ENCODE peak calls at places on chromosomes 12 and 14, in four cellular contexts. D is RWPE1, A is EH, X is NCI-H2171 treated with DMSO at 0.1 percent for 48 hours. B is an unnamed sample.

GRCh38 chr12:28110329-28110728 is 79.9 kb upstream of the CCDC91 start:
- DNase-seq in D (no peak), A (no peak), X (no peak), B (no peak)

GRCh38 chr12:62813031-62813829 is 121.7 kb downstream of the PPM1H start:
- DNase-seq in D (peak), A (peak), X (peak), B (peak)

GRCh38 chr12:4044736-4045432 is 171.7 kb upstream of the PARP11 start:
- DNase-seq in D (no peak), A (no peak), X (no peak), B (no peak)

GRCh38 chr12:122104844-122105243 is 26.3 kb downstream of the MLXIP start:
- DNase-seq in D (no peak), A (no peak), X (no peak), B (no peak)

GRCh38 chr12:3421191-3421590 is 69.8 kb upstream of the PRMT8 start:
- DNase-seq in D (no peak), A (no peak), X (no peak), B (no peak)

GRCh38 chr12:51028126-51028810 is 2.1 kb upstream of the SLC11A2 start:
- DNase-seq in D (no peak), A (peak), X (peak), B (peak)

GRCh38 chr12:40063424-40063823 is 42.5 kb downstream of the SLC2A13 start:
- DNase-seq in D (no peak), A (no peak), X (peak), B (no peak)

GRCh38 chr12:116454950-116455447 is 104.2 kb upstream of the MAP1LC3B2 start:
- DNase-seq in D (peak), A (peak), X (no peak), B (peak)

GRCh38 chr14:85425507-85425906 is 104.4 kb upstream of the FLRT2 start:
- DNase-seq in D (no peak), A (no peak), X (no peak), B (no peak)

GRCh38 chr12:52203126-52203921 is 11.5 kb upstream of the KRT80 start:
- DNase-seq in D (no peak), A (peak), X (peak), B (peak)

GRCh38 chr14:79281244-79282199 is 929.8 kb downstream of the DIO2 start:
- DNase-seq in D (no peak), A (peak), X (peak), B (no peak)

GRCh38 chr12:10272466-10272865 is 35.2 kb upstream of the KLRD1 start:
- DNase-seq in D (no peak), A (no peak), X (no peak), B (no peak)

GRCh38 chr12:19042196-19042595 is 87.3 kb upstream of the PLEKHA5 start:
- DNase-seq in D (no peak), A (no peak), X (no peak), B (no peak)

GRCh38 chr12:19397534-19397933 is 41.8 kb upstream of the AEBP2 start:
- DNase-seq in D (peak), A (peak), X (no peak), B (peak)

GRCh38 chr14:86305058-86305457 is 775.1 kb downstream of the FLRT2 start:
- DNase-seq in D (no peak), A (no peak), X (no peak), B (no peak)

GRCh38 chr12:89345830-89346740 is 6.2 kb downstream of the DUSP6 start:
- DNase-seq in D (no peak), A (peak), X (peak), B (no peak)

GRCh38 chr12:54997914-54998507 is 13.4 kb upstream of the TESPA1 start:
- DNase-seq in D (no peak), A (no peak), X (peak), B (no peak)

GRCh38 chr12:65765436-65765813 is 58.9 kb upstream of the HMGA2 start:
- DNase-seq in D (peak), A (peak), X (no peak), B (no peak)

GRCh38 chr12:124369055-124369900 is 74.4 kb downstream of the RFLNA start:
- DNase-seq in D (no peak), A (peak), X (no peak), B (no peak)

GRCh38 chr12:118404876-118405521 is 28.6 kb downstream of the SUDS3 start:
- DNase-seq in D (peak), A (peak), X (peak), B (peak)

GRCh38 chr12:61422786-61423185 is 837.4 kb upstream of the USP15 start:
- DNase-seq in D (no peak), A (no peak), X (no peak), B (no peak)

GRCh38 chr14:39015360-39015961 is 87.6 kb downstream of the SEC23A start:
- DNase-seq in D (peak), A (peak), X (peak), B (peak)

GRCh38 chr14:92693998-92694780 is 54.2 kb downstream of the LGMN start:
- DNase-seq in D (no peak), A (peak), X (no peak), B (no peak)

GRCh38 chr12:6821674-6822433 is at the start of gene GPR162:
- DNase-seq in D (no peak), A (peak), X (peak), B (peak)

GRCh38 chr12:97760601-97761000 is 298.0 kb downstream of the RMST start:
- DNase-seq in D (no peak), A (no peak), X (no peak), B (no peak)

GRCh38 chr14:22594156-22594716 is 3.9 kb upstream of the ABHD4 start:
- DNase-seq in D (no peak), A (peak), X (no peak), B (no peak)